ENCODE peak calls at places on chromosomes 1 and 21, in nine cellular contexts. One of them, this sample, is unnamed. For H3K9me3, the result is how much of the 10 kb centered on the place peaks cover.

GRCh38 chr1:55716610-55717009 is 501.4 kb upstream of the USP24 start:
- DNase-seq in colonic mucosa: no peak
- DNase-seq in left ventricle myocardium inferior: no peak
- DNase-seq in endothelial cell of umbilical vein: no peak
- DNase-seq in right cardiac atrium: no peak
- DNase-seq in fibroblast of lung: peak
- DNase-seq in hepatocyte: no peak
- DNase-seq in psoas muscle: no peak
- DNase-seq in CD8-positive, alpha-beta T cell: no peak
- DNase-seq in this sample: no peak

GRCh38 chr1:42931911-42932422 is 26.7 kb downstream of the SLC2A1 start:
- DNase-seq in colonic mucosa: peak
- DNase-seq in left ventricle myocardium inferior: peak
- DNase-seq in endothelial cell of umbilical vein: no peak
- DNase-seq in right cardiac atrium: peak
- DNase-seq in fibroblast of lung: no peak
- DNase-seq in hepatocyte: no peak
- DNase-seq in psoas muscle: peak
- DNase-seq in CD8-positive, alpha-beta T cell: peak
- DNase-seq in this sample: peak

GRCh38 chr1:165883056-165883455 is 55.6 kb downstream of the UCK2 start:
- DNase-seq in colonic mucosa: no peak
- DNase-seq in left ventricle myocardium inferior: no peak
- DNase-seq in endothelial cell of umbilical vein: no peak
- DNase-seq in right cardiac atrium: no peak
- DNase-seq in fibroblast of lung: peak
- DNase-seq in hepatocyte: no peak
- DNase-seq in psoas muscle: no peak
- DNase-seq in CD8-positive, alpha-beta T cell: no peak
- DNase-seq in this sample: no peak

GRCh38 chr1:64246294-64246917 is 43.0 kb downstream of the UBE2U start:
- DNase-seq in colonic mucosa: no peak
- DNase-seq in left ventricle myocardium inferior: no peak
- DNase-seq in endothelial cell of umbilical vein: peak
- DNase-seq in right cardiac atrium: no peak
- DNase-seq in fibroblast of lung: peak
- DNase-seq in hepatocyte: peak
- DNase-seq in psoas muscle: no peak
- DNase-seq in CD8-positive, alpha-beta T cell: no peak
- DNase-seq in this sample: no peak

GRCh38 chr1:64357376-64357775 is 112.6 kb upstream of the CACHD1 start:
- DNase-seq in colonic mucosa: no peak
- DNase-seq in left ventricle myocardium inferior: no peak
- DNase-seq in endothelial cell of umbilical vein: no peak
- DNase-seq in right cardiac atrium: no peak
- DNase-seq in fibroblast of lung: no peak
- DNase-seq in hepatocyte: no peak
- DNase-seq in psoas muscle: no peak
- DNase-seq in CD8-positive, alpha-beta T cell: no peak
- DNase-seq in this sample: no peak

GRCh38 chr1:217238945-217239344 is 391.9 kb downstream of the GPATCH2 start:
- DNase-seq in colonic mucosa: no peak
- DNase-seq in left ventricle myocardium inferior: no peak
- DNase-seq in endothelial cell of umbilical vein: no peak
- DNase-seq in right cardiac atrium: no peak
- DNase-seq in fibroblast of lung: no peak
- DNase-seq in hepatocyte: no peak
- DNase-seq in psoas muscle: no peak
- DNase-seq in CD8-positive, alpha-beta T cell: no peak
- DNase-seq in this sample: no peak

GRCh38 chr1:225343618-225344017 is 84.2 kb downstream of the LBR start:
- DNase-seq in colonic mucosa: no peak
- DNase-seq in left ventricle myocardium inferior: no peak
- DNase-seq in endothelial cell of umbilical vein: peak
- DNase-seq in right cardiac atrium: no peak
- DNase-seq in fibroblast of lung: peak
- DNase-seq in hepatocyte: no peak
- DNase-seq in psoas muscle: no peak
- DNase-seq in CD8-positive, alpha-beta T cell: no peak
- DNase-seq in this sample: no peak

GRCh38 chr21:44712203-44713028 is 1.0 kb upstream of the TSPEAR start:
- DNase-seq in colonic mucosa: no peak
- DNase-seq in left ventricle myocardium inferior: no peak
- DNase-seq in endothelial cell of umbilical vein: no peak
- DNase-seq in right cardiac atrium: peak
- DNase-seq in fibroblast of lung: no peak
- DNase-seq in hepatocyte: no peak
- DNase-seq in psoas muscle: peak
- DNase-seq in CD8-positive, alpha-beta T cell: no peak
- DNase-seq in this sample: no peak

GRCh38 chr1:61741682-61742619 is at the start of gene PATJ:
- DNase-seq in colonic mucosa: peak
- DNase-seq in left ventricle myocardium inferior: peak
- DNase-seq in endothelial cell of umbilical vein: peak
- DNase-seq in right cardiac atrium: peak
- DNase-seq in fibroblast of lung: peak
- DNase-seq in hepatocyte: peak
- DNase-seq in psoas muscle: peak
- DNase-seq in CD8-positive, alpha-beta T cell: peak
- DNase-seq in this sample: peak

GRCh38 chr1:186536272-186536905 is 75.5 kb upstream of the PDC start:
- DNase-seq in colonic mucosa: no peak
- DNase-seq in left ventricle myocardium inferior: no peak
- DNase-seq in endothelial cell of umbilical vein: no peak
- DNase-seq in right cardiac atrium: no peak
- DNase-seq in fibroblast of lung: peak
- DNase-seq in hepatocyte: no peak
- DNase-seq in psoas muscle: no peak
- DNase-seq in CD8-positive, alpha-beta T cell: no peak
- DNase-seq in this sample: no peak

GRCh38 chr1:93738075-93738622 is 56.5 kb upstream of the BCAR3 start:
- DNase-seq in colonic mucosa: no peak
- DNase-seq in left ventricle myocardium inferior: no peak
- DNase-seq in endothelial cell of umbilical vein: no peak
- DNase-seq in right cardiac atrium: no peak
- DNase-seq in fibroblast of lung: peak
- DNase-seq in hepatocyte: no peak
- DNase-seq in psoas muscle: no peak
- DNase-seq in CD8-positive, alpha-beta T cell: no peak
- DNase-seq in this sample: no peak

GRCh38 chr21:27171704-27172103 is 204.8 kb upstream of the ADAMTS5 start:
- DNase-seq in colonic mucosa: no peak
- DNase-seq in left ventricle myocardium inferior: no peak
- DNase-seq in endothelial cell of umbilical vein: no peak
- DNase-seq in right cardiac atrium: no peak
- DNase-seq in fibroblast of lung: no peak
- DNase-seq in hepatocyte: no peak
- DNase-seq in psoas muscle: no peak
- DNase-seq in CD8-positive, alpha-beta T cell: no peak
- DNase-seq in this sample: no peak

DNA sequence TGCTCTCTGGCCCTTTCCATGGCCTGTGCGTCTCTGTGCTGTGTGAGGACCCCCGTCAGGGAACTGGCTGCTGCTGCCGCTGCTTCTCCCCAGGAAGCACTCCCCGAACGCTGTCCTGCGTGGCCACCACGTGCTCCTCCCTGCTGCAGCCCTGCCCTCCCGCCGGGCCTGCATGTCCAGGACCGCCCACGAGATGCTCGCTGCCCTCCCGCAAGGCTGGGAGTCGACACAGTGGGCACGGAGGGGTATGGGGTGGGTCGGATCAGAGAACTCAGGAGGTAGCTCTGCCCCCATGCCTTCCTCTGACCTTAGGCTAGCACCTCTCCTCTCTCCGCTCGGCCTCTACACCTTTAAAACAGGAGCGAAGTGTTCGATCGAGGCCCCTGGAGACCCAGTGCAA is 171.9 kb upstream of the AJAP1 start:
- DNase-seq in colonic mucosa: no peak
- DNase-seq in left ventricle myocardium inferior: no peak
- DNase-seq in endothelial cell of umbilical vein: no peak
- DNase-seq in right cardiac atrium: no peak
- DNase-seq in fibroblast of lung: no peak
- DNase-seq in hepatocyte: no peak
- DNase-seq in psoas muscle: no peak
- DNase-seq in CD8-positive, alpha-beta T cell: no peak
- DNase-seq in this sample: no peak
- H3K9me3 ChIP-seq in colonic mucosa: under half
- H3K9me3 ChIP-seq in left ventricle myocardium inferior: under half
- H3K9me3 ChIP-seq in endothelial cell of umbilical vein: under half
- H3K9me3 ChIP-seq in right cardiac atrium: under half
- H3K9me3 ChIP-seq in fibroblast of lung: under half
- H3K9me3 ChIP-seq in hepatocyte: under half
- H3K9me3 ChIP-seq in psoas muscle: under half
- H3K9me3 ChIP-seq in CD8-positive, alpha-beta T cell: under half
- H3K9me3 ChIP-seq in this sample: under half

GRCh38 chr21:41573902-41574690 is 66.1 kb upstream of the TMPRSS2 start:
- DNase-seq in colonic mucosa: peak
- DNase-seq in left ventricle myocardium inferior: no peak
- DNase-seq in endothelial cell of umbilical vein: no peak
- DNase-seq in right cardiac atrium: no peak
- DNase-seq in fibroblast of lung: no peak
- DNase-seq in hepatocyte: no peak
- DNase-seq in psoas muscle: no peak
- DNase-seq in CD8-positive, alpha-beta T cell: no peak
- DNase-seq in this sample: no peak
- H3K9me3 ChIP-seq in colonic mucosa: under half
- H3K9me3 ChIP-seq in left ventricle myocardium inferior: half or more
- H3K9me3 ChIP-seq in endothelial cell of umbilical vein: under half
- H3K9me3 ChIP-seq in right cardiac atrium: under half
- H3K9me3 ChIP-seq in fibroblast of lung: under half
- H3K9me3 ChIP-seq in hepatocyte: under half
- H3K9me3 ChIP-seq in psoas muscle: under half
- H3K9me3 ChIP-seq in CD8-positive, alpha-beta T cell: under half
- H3K9me3 ChIP-seq in this sample: under half

GRCh38 chr1:207156095-207156494 is 52.1 kb downstream of the C4BPA start:
- DNase-seq in colonic mucosa: no peak
- DNase-seq in left ventricle myocardium inferior: no peak
- DNase-seq in endothelial cell of umbilical vein: no peak
- DNase-seq in right cardiac atrium: no peak
- DNase-seq in fibroblast of lung: no peak
- DNase-seq in hepatocyte: no peak
- DNase-seq in psoas muscle: no peak
- DNase-seq in CD8-positive, alpha-beta T cell: no peak
- DNase-seq in this sample: no peak

GRCh38 chr1:207152792-207153434 is 48.9 kb downstream of the C4BPA start:
- DNase-seq in colonic mucosa: no peak
- DNase-seq in left ventricle myocardium inferior: no peak
- DNase-seq in endothelial cell of umbilical vein: no peak
- DNase-seq in right cardiac atrium: no peak
- DNase-seq in fibroblast of lung: no peak
- DNase-seq in hepatocyte: no peak
- DNase-seq in psoas muscle: no peak
- DNase-seq in CD8-positive, alpha-beta T cell: no peak
- DNase-seq in this sample: no peak

GRCh38 chr1:207155018-207155417 is 51.0 kb downstream of the C4BPA start:
- DNase-seq in colonic mucosa: no peak
- DNase-seq in left ventricle myocardium inferior: no peak
- DNase-seq in endothelial cell of umbilical vein: peak
- DNase-seq in right cardiac atrium: no peak
- DNase-seq in fibroblast of lung: no peak
- DNase-seq in hepatocyte: no peak
- DNase-seq in psoas muscle: no peak
- DNase-seq in CD8-positive, alpha-beta T cell: no peak
- DNase-seq in this sample: no peak

GRCh38 chr1:207151920-207152319 is 47.9 kb downstream of the C4BPA start:
- DNase-seq in colonic mucosa: no peak
- DNase-seq in left ventricle myocardium inferior: no peak
- DNase-seq in endothelial cell of umbilical vein: no peak
- DNase-seq in right cardiac atrium: no peak
- DNase-seq in fibroblast of lung: no peak
- DNase-seq in hepatocyte: no peak
- DNase-seq in psoas muscle: no peak
- DNase-seq in CD8-positive, alpha-beta T cell: no peak
- DNase-seq in this sample: no peak
- H3K9me3 ChIP-seq in colonic mucosa: under half
- H3K9me3 ChIP-seq in left ventricle myocardium inferior: under half
- H3K9me3 ChIP-seq in endothelial cell of umbilical vein: under half
- H3K9me3 ChIP-seq in right cardiac atrium: under half
- H3K9me3 ChIP-seq in fibroblast of lung: under half
- H3K9me3 ChIP-seq in hepatocyte: under half
- H3K9me3 ChIP-seq in psoas muscle: under half
- H3K9me3 ChIP-seq in CD8-positive, alpha-beta T cell: under half
- H3K9me3 ChIP-seq in this sample: under half

GRCh38 chr1:201356236-201356635 is 21.2 kb downstream of the TNNT2 start:
- DNase-seq in colonic mucosa: no peak
- DNase-seq in left ventricle myocardium inferior: peak
- DNase-seq in endothelial cell of umbilical vein: no peak
- DNase-seq in right cardiac atrium: peak
- DNase-seq in fibroblast of lung: no peak
- DNase-seq in hepatocyte: no peak
- DNase-seq in psoas muscle: peak
- DNase-seq in CD8-positive, alpha-beta T cell: no peak
- DNase-seq in this sample: no peak
- H3K9me3 ChIP-seq in colonic mucosa: under half
- H3K9me3 ChIP-seq in left ventricle myocardium inferior: under half
- H3K9me3 ChIP-seq in endothelial cell of umbilical vein: under half
- H3K9me3 ChIP-seq in right cardiac atrium: under half
- H3K9me3 ChIP-seq in fibroblast of lung: under half
- H3K9me3 ChIP-seq in hepatocyte: under half
- H3K9me3 ChIP-seq in psoas muscle: under half
- H3K9me3 ChIP-seq in CD8-positive, alpha-beta T cell: under half
- H3K9me3 ChIP-seq in this sample: under half

GRCh38 chr1:203090667-203091320 is 5.0 kb upstream of the MYOG start:
- DNase-seq in colonic mucosa: no peak
- DNase-seq in left ventricle myocardium inferior: no peak
- DNase-seq in endothelial cell of umbilical vein: no peak
- DNase-seq in right cardiac atrium: no peak
- DNase-seq in fibroblast of lung: peak
- DNase-seq in hepatocyte: no peak
- DNase-seq in psoas muscle: no peak
- DNase-seq in CD8-positive, alpha-beta T cell: no peak
- DNase-seq in this sample: no peak

GRCh38 chr1:203095061-203095690 is 9.4 kb upstream of the MYOG start:
- DNase-seq in colonic mucosa: no peak
- DNase-seq in left ventricle myocardium inferior: no peak
- DNase-seq in endothelial cell of umbilical vein: no peak
- DNase-seq in right cardiac atrium: no peak
- DNase-seq in fibroblast of lung: no peak
- DNase-seq in hepatocyte: no peak
- DNase-seq in psoas muscle: no peak
- DNase-seq in CD8-positive, alpha-beta T cell: no peak
- DNase-seq in this sample: no peak

GRCh38 chr1:203091761-203092330 is 6.0 kb upstream of the MYOG start:
- DNase-seq in colonic mucosa: no peak
- DNase-seq in left ventricle myocardium inferior: no peak
- DNase-seq in endothelial cell of umbilical vein: no peak
- DNase-seq in right cardiac atrium: no peak
- DNase-seq in fibroblast of lung: no peak
- DNase-seq in hepatocyte: no peak
- DNase-seq in psoas muscle: no peak
- DNase-seq in CD8-positive, alpha-beta T cell: no peak
- DNase-seq in this sample: no peak

GRCh38 chr1:203096566-203096965 is 10.8 kb upstream of the MYOG start:
- DNase-seq in colonic mucosa: no peak
- DNase-seq in left ventricle myocardium inferior: no peak
- DNase-seq in endothelial cell of umbilical vein: no peak
- DNase-seq in right cardiac atrium: no peak
- DNase-seq in fibroblast of lung: no peak
- DNase-seq in hepatocyte: no peak
- DNase-seq in psoas muscle: no peak
- DNase-seq in CD8-positive, alpha-beta T cell: no peak
- DNase-seq in this sample: no peak

GRCh38 chr1:203093754-203094410 is 8.1 kb upstream of the MYOG start:
- DNase-seq in colonic mucosa: no peak
- DNase-seq in left ventricle myocardium inferior: no peak
- DNase-seq in endothelial cell of umbilical vein: no peak
- DNase-seq in right cardiac atrium: no peak
- DNase-seq in fibroblast of lung: peak
- DNase-seq in hepatocyte: no peak
- DNase-seq in psoas muscle: no peak
- DNase-seq in CD8-positive, alpha-beta T cell: no peak
- DNase-seq in this sample: no peak
- H3K9me3 ChIP-seq in colonic mucosa: under half
- H3K9me3 ChIP-seq in left ventricle myocardium inferior: under half
- H3K9me3 ChIP-seq in endothelial cell of umbilical vein: under half
- H3K9me3 ChIP-seq in right cardiac atrium: under half
- H3K9me3 ChIP-seq in fibroblast of lung: under half
- H3K9me3 ChIP-seq in hepatocyte: under half
- H3K9me3 ChIP-seq in psoas muscle: under half
- H3K9me3 ChIP-seq in CD8-positive, alpha-beta T cell: under half
- H3K9me3 ChIP-seq in this sample: under half